ENCODE peak calls at places on chromosomes 1 and 21, in five cellular contexts. L is sciatic nerve; W is DMS153; S is neural crest cell; C is activated naive CD4-positive, alpha-beta T cell treated with anti-CD3 and anti-CD28 coated beads, Interleukin-2, amount 50 U/mL, for 72 hours. H is an unnamed sample.

GRCh38 chr21:25501448-25501847 is 105.8 kb downstream of the MRPL39 start:
- DNase-seq in C (no peak), L (no peak), S (no peak), W (no peak), H (no peak)

GRCh38 chr1:116537439-116537838 is 33.4 kb downstream of the CD58 start:
- DNase-seq in L (no peak), W (no peak), C (no peak), S (no peak), H (no peak)

GRCh38 chr1:175742790-175743459 is 470 bp downstream of the TNR start:
- DNase-seq in S (peak; percentile 6), W (peak; percentile 30), L (no peak), C (no peak), H (no peak)

GRCh38 chr1:80064524-80064923 is 1058.0 kb upstream of the ADGRL4 start:
- DNase-seq in C (no peak), S (no peak), W (no peak), L (no peak), H (no peak)

GRCh38 chr1:110440877-110441276 is 10.1 kb upstream of the PROK1 start:
- DNase-seq in C (no peak), L (no peak), W (no peak), S (no peak), H (no peak)

GRCh38 chr1:165444897-165445370 is at the start of gene RXRG:
- DNase-seq in L (peak; percentile 61), W (peak; percentile 64), S (peak; percentile 50), C (no peak), H (no peak)

GRCh38 chr1:21239181-21239580 is 51.1 kb downstream of the ECE1 start:
- DNase-seq in C (no peak), L (no peak), S (no peak), W (no peak), H (no peak)

GRCh38 chr1:50416553-50417453 is 6.4 kb downstream of the DMRTA2 start:
- DNase-seq in L (no peak), C (no peak), W (no peak), S (no peak), H (no peak)

GRCh38 chr1:238484121-238484520 is 593.4 kb upstream of the ZP4 start:
- DNase-seq in C (no peak), W (no peak), L (no peak), S (no peak), H (no peak)

H was measured in left lobe of liver.